ENCODE peak calls at places on chromosomes 1 and 21, in eight cellular contexts. X is upper lobe of right lung, M is left ventricle myocardium inferior, F is right atrium auricular region, J is adrenal gland, G is fibroblast of lung, P is left lung, R is colonic mucosa. B is an unnamed sample. For H3K36me3, the result is how much of the 10 kb centered on the place peaks cover.

GRCh38 chr1:73948021-73948420 is 250.0 kb downstream of the LRRIQ3 start:
- DNase-seq in F (no peak), M (no peak), R (no peak), G (no peak), J (no peak), X (no peak), P (no peak), B (no peak)

GRCh38 chr1:28564310-28564709 is 11.4 kb downstream of the TRNAU1AP start:
- DNase-seq in F (no peak), R (no peak), G (no peak), J (no peak), M (no peak), X (no peak), P (no peak), B (no peak)

GRCh38 chr1:3074800-3075199 is 5.8 kb downstream of the PRDM16 start:
- DNase-seq in X (peak), F (no peak), R (no peak), G (no peak), J (no peak), P (peak), M (no peak), B (no peak)

GRCh38 chr1:61808968-61809367 is 66.7 kb downstream of the PATJ start:
- DNase-seq in X (no peak), G (peak), P (no peak), F (no peak), M (no peak), J (no peak), R (no peak), B (no peak)

GRCh38 chr21:26115346-26115745 is 55.2 kb downstream of the APP start:
- DNase-seq in X (no peak), F (no peak), J (no peak), R (no peak), P (no peak), G (no peak), M (no peak), B (peak)

GRCh38 chr1:45840704-45841103 is 37.3 kb downstream of the MAST2 start:
- DNase-seq in J (no peak), X (no peak), R (no peak), F (no peak), M (no peak), G (no peak), P (no peak), B (peak)

GRCh38 chr1:54069792-54070548 is 16.6 kb downstream of the TCEANC2 start:
- DNase-seq in X (no peak), J (no peak), F (no peak), R (no peak), G (peak), M (no peak), P (no peak), B (peak)

GRCh38 chr1:904271-904950 is 19.3 kb upstream of the SAMD11 start:
- DNase-seq in P (peak), G (peak), R (peak), X (peak), J (peak), M (peak), F (peak), B (peak)

GRCh38 chr1:29682918-29683314 is 446.6 kb downstream of the PTPRU start:
- DNase-seq in X (peak), P (no peak), R (no peak), J (no peak), G (no peak), M (no peak), F (peak), B (no peak)

GRCh38 chr1:162908780-162909179 is 47.8 kb upstream of the CCDC190 start:
- DNase-seq in P (no peak), G (peak), J (no peak), F (no peak), X (no peak), R (no peak), M (no peak), B (no peak)

GRCh38 chr1:219544163-219544846 is 68.6 kb downstream of the ZC3H11B start:
- DNase-seq in X (no peak), P (no peak), G (peak), R (no peak), F (no peak), M (no peak), J (no peak), B (no peak)

GRCh38 chr1:86197206-86197855 is 40.8 kb upstream of the COL24A1 start:
- DNase-seq in R (no peak), X (no peak), M (no peak), P (no peak), G (peak), J (no peak), F (no peak), B (no peak)

GRCh38 chr1:185408675-185409270 is 91.7 kb upstream of the IVNS1ABP start:
- DNase-seq in G (no peak), J (no peak), P (no peak), F (no peak), X (no peak), M (no peak), R (no peak), B (no peak)

GRCh38 chr21:32190491-32191144 is 88.2 kb downstream of the MIS18A start:
- DNase-seq in R (no peak), J (no peak), G (no peak), P (no peak), X (no peak), M (no peak), F (no peak), B (no peak)

GRCh38 chr21:27359141-27359540 is 392.3 kb upstream of the ADAMTS5 start:
- DNase-seq in F (no peak), M (no peak), X (no peak), G (peak), R (no peak), P (no peak), J (no peak), B (no peak)

GRCh38 chr1:190633488-190633887 is 155.8 kb upstream of the BRINP3 start:
- DNase-seq in J (no peak), X (no peak), P (no peak), R (no peak), M (no peak), G (peak), F (no peak), B (peak)

GRCh38 chr1:171055966-171056643 is 34.6 kb upstream of the FMO3 start:
- DNase-seq in F (no peak), P (no peak), R (no peak), J (no peak), X (no peak), M (no peak), G (no peak), B (no peak)

GRCh38 chr1:17251699-17252376 is 2.9 kb downstream of the PADI3 start:
- DNase-seq in R (no peak), J (no peak), M (no peak), P (no peak), X (no peak), G (peak), F (no peak), B (no peak)

GRCh38 chr1:234776875-234777849 is 167.2 kb upstream of the IRF2BP2 start:
- DNase-seq in P (no peak), X (no peak), G (no peak), F (peak), J (peak), R (no peak), M (no peak), B (no peak)

GRCh38 chr21:17343055-17343454 is 169.8 kb upstream of the CXADR start:
- DNase-seq in G (peak), P (no peak), J (no peak), R (no peak), M (no peak), F (no peak), X (no peak), B (no peak)

GRCh38 chr1:244241438-244241837 is 190.4 kb downstream of the ZBTB18 start:
- DNase-seq in J (no peak), M (no peak), P (no peak), X (no peak), F (no peak), G (no peak), R (no peak), B (no peak)

GRCh38 chr1:53485478-53486394 is 26.5 kb downstream of the DMRTB1 start:
- DNase-seq in X (peak), M (peak), R (peak), P (peak), J (peak), G (peak), F (peak), B (peak)

GRCh38 chr1:182317489-182318180 is 74.0 kb downstream of the GLUL start:
- DNase-seq in G (no peak), M (no peak), X (no peak), R (peak), F (no peak), J (no peak), P (no peak), B (no peak)

GRCh38 chr1:143553627-143554026 is 418.2 kb downstream of the FAM72C start:
- DNase-seq in X (no peak), P (no peak), G (no peak), F (no peak), M (no peak), R (no peak), J (no peak), B (no peak)

GRCh38 chr21:14550200-14550599 is 4.1 kb upstream of the SAMSN1 start:
- DNase-seq in F (no peak), R (no peak), J (no peak), G (no peak), X (no peak), M (no peak), P (no peak), B (no peak)

GRCh38 chr1:99648107-99648506 is 2.2 kb downstream of the PALMD start:
- DNase-seq in F (peak), X (peak), P (peak), M (peak), R (no peak), J (peak), G (no peak), B (peak)

GRCh38 chr1:110148961-110149360 is 1.3 kb upstream of the SLC6A17 start:
- DNase-seq in M (no peak), G (no peak), F (no peak), X (no peak), P (no peak), J (no peak), R (no peak), B (no peak)

GRCh38 chr1:16367258-16367967 is 371 bp downstream of the SZRD1 start:
- DNase-seq in F (peak), X (peak), G (peak), J (peak), R (peak), M (peak), P (peak), B (peak)

GRCh38 chr1:22142315-22143064 is 407 bp downstream of the WNT4 start:
- DNase-seq in X (no peak), P (no peak), J (no peak), G (no peak), R (peak), F (no peak), M (no peak), B (peak)

GRCh38 chr21:44574457-44575306 is 1.2 kb downstream of the KRTAP10-4 start:
- DNase-seq in P (no peak), F (peak), X (peak), G (no peak), R (peak), J (no peak), M (no peak), B (no peak)

GRCh38 chr21:33373451-33373850 is 29.8 kb upstream of the IFNGR2 start:
- DNase-seq in F (no peak), G (no peak), M (no peak), X (peak), P (no peak), J (no peak), R (no peak), B (no peak)

GRCh38 chr21:33374080-33374873 is 28.9 kb upstream of the IFNGR2 start:
- DNase-seq in J (peak), P (no peak), F (no peak), X (peak), G (peak), R (peak), M (peak), B (peak)

GRCh38 chr21:33372582-33372981 is 30.6 kb upstream of the IFNGR2 start:
- DNase-seq in J (no peak), X (peak), P (no peak), M (no peak), G (no peak), F (no peak), R (no peak), B (no peak)

GRCh38 chr21:33377221-33377620 is 26.0 kb upstream of the IFNGR2 start:
- DNase-seq in M (no peak), P (no peak), R (no peak), J (no peak), G (no peak), X (no peak), F (no peak), B (no peak)

DNA sequence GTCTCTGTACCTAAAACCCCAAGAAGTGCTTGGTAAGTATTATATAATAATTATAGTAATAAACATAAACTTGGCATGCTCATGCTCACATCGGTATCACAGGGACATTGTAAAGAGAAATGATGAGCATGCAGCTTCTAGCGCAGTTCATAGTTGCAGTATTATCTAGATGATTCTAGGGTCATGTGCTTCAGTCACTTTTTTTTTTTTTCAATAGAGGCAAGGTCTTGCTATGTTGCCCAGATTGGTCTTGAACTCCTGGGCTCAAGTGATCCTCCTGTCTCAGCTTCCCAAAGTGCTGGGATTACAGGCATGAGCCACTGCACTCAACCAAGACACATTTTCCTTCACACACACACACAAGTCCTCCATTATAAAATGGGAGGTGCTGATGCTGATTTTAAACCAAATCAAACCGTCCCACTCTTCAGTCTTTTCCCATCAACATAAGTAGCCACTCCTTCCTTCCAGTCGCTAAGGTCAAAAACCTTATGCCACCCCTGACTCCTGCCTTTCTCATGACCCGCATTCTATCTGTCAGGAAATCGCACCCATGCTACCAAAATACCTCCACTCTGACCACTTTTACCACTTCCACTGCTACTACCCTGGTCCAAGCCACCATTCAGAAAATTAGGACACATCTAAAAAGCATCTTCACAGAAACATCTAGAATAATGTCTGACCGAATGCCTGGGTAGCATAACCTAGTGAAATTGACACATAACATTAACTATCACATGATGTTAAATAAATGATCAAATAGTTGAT is 28.2 kb upstream of the IFNGR2 start:
- DNase-seq in G (no peak), M (no peak), X (no peak), R (no peak), J (no peak), P (no peak), F (no peak), B (no peak)
- TF ChIP-seq CTCF in G (no peak), M (peak), X (no peak), R (no peak), J (no peak), P (no peak), F (no peak), B (no peak)

GRCh38 chr21:46660505-46660904 is 25.0 kb downstream of the PRMT2 start:
- DNase-seq in R (no peak), F (no peak), M (no peak), G (no peak), J (no peak), P (no peak), X (no peak), B (no peak)

GRCh38 chr21:46655230-46655629 is 19.8 kb downstream of the PRMT2 start:
- DNase-seq in F (no peak), X (no peak), P (no peak), J (no peak), G (no peak), M (no peak), R (no peak), B (no peak)

GRCh38 chr21:46661211-46661625 is 25.7 kb downstream of the PRMT2 start:
- DNase-seq in F (no peak), P (no peak), J (peak), G (peak), X (peak), M (peak), R (peak), B (peak)

GRCh38 chr21:46661627-46662366 is 26.3 kb downstream of the PRMT2 start:
- DNase-seq in R (no peak), M (no peak), J (no peak), X (no peak), G (no peak), P (no peak), F (no peak), B (no peak)

DNA sequence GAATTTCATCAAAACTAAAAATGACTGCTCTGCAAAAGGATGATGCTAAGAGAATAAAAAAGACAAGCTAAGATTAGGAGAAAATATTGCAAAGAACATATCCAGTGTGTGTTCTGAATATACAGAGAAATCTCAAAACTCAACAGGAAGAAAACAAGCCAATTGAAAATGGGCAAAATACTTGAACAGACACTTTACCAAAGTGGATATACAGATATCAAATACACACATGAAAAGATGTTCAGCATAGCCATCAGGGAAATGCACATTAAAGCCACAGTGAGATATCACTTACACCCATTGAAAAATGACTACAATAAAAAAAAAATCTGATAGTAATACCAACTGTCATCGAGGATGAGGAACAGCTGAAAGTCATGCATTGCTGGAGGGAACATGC is 21.3 kb downstream of the PRMT2 start:
- DNase-seq in R (no peak), J (no peak), F (no peak), M (no peak), G (no peak), X (no peak), P (no peak), B (no peak)
- H3K36me3 ChIP-seq in R (under half), J (under half), F (under half), M (half or more), G (under half), X (half or more), P (under half), B (under half)

DNA sequence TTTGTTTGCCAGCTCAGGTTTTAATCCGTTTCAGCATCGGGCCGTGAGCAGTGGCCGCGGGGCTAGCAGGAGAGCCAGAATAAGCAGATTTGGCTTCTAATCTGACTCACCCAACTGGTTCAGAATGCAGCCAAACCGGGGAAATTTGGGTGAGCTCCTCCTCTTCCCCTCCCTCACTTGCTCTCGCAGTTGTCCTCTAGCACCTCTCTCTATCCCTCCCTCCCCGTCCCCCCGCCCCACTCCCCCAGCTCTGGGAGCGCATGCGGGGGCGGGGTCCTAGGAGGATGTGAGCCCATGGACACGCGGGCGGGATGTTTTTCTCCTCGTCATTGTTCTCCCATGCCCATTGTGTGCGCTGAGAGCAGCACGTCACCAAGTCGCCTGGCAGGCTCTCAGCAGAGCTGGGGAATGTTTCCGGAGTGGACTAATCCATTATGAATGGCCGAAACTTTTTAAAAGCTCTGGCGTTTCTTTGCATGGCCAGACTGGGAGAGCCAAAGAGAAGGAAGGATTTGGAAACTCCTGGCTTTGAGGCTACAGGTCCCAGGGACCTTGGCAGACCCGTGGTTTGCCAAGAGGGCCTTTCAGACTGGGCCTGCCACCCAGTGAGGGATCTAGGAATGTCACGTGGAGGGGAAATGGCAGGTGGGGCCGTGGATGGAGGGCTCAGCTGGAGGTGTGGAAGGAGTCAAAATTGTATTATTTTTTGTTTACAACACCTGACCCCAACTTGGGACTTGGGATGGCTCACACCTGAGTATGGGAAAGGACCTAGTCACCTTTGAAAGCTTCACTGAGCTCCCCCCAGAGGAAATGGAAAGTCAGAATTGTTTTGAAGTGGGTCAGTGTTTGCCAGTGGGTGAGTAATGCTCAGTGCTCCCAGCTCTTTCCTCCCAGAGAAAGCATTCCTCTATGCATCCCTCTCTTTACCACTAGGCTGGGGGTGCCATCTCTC is 39.2 kb downstream of the CDK18 start:
- DNase-seq in X (peak), G (peak), F (peak), P (no peak), R (peak), J (peak), M (peak), B (peak)
- H3K4me3 ChIP-seq in X (peak), G (peak), F (peak), P (peak), R (peak), J (no peak), M (peak), B (peak)

GRCh38 chr21:41666641-41667051 is 100.2 kb downstream of the RIPK4 start:
- DNase-seq in R (no peak), M (no peak), P (peak), X (peak), F (no peak), J (no peak), G (no peak), B (no peak)
- TF ChIP-seq CTCF in R (no peak), M (no peak), P (no peak), X (no peak), F (no peak), J (no peak), G (no peak), B (no peak)